ENCODE peak calls at places on chromosomes 7 and 10, in six cellular contexts. One of them, this sample, is unnamed.

GRCh38 chr10:86594535-86594934 is 59.8 kb upstream of the OPN4 start:
- DNase-seq in lower lobe of right lung: no peak
- DNase-seq in cardiac muscle cell: peak
- DNase-seq in uterus: no peak
- DNase-seq in posterior cingulate gyrus: no peak
- DNase-seq in stimulated activated CD4-positive, alpha-beta T cell treated with anti-CD3 and anti-CD28 coated beads, Interleukin-2, amount 100 ng/mL, for 24 hours: no peak
- DNase-seq in this sample: no peak

GRCh38 chr7:35565927-35566326 is 129.0 kb downstream of the HERPUD2 start:
- DNase-seq in cardiac muscle cell: peak
- DNase-seq in stimulated activated CD4-positive, alpha-beta T cell treated with anti-CD3 and anti-CD28 coated beads, Interleukin-2, amount 100 ng/mL, for 24 hours: no peak
- DNase-seq in lower lobe of right lung: no peak
- DNase-seq in uterus: no peak
- DNase-seq in posterior cingulate gyrus: no peak
- DNase-seq in this sample: no peak

GRCh38 chr7:77858278-77858677 is 59.7 kb downstream of the PHTF2 start:
- DNase-seq in lower lobe of right lung: no peak
- DNase-seq in stimulated activated CD4-positive, alpha-beta T cell treated with anti-CD3 and anti-CD28 coated beads, Interleukin-2, amount 100 ng/mL, for 24 hours: no peak
- DNase-seq in cardiac muscle cell: no peak
- DNase-seq in uterus: no peak
- DNase-seq in posterior cingulate gyrus: no peak
- DNase-seq in this sample: no peak

GRCh38 chr7:99606531-99606930 is 8.5 kb downstream of the TMEM225B start:
- DNase-seq in cardiac muscle cell: no peak
- DNase-seq in uterus: no peak
- DNase-seq in stimulated activated CD4-positive, alpha-beta T cell treated with anti-CD3 and anti-CD28 coated beads, Interleukin-2, amount 100 ng/mL, for 24 hours: no peak
- DNase-seq in posterior cingulate gyrus: no peak
- DNase-seq in lower lobe of right lung: no peak
- DNase-seq in this sample: no peak

GRCh38 chr7:134599371-134599770 is 47.3 kb upstream of the BPGM start:
- DNase-seq in stimulated activated CD4-positive, alpha-beta T cell treated with anti-CD3 and anti-CD28 coated beads, Interleukin-2, amount 100 ng/mL, for 24 hours: no peak
- DNase-seq in posterior cingulate gyrus: peak
- DNase-seq in cardiac muscle cell: peak
- DNase-seq in uterus: no peak
- DNase-seq in lower lobe of right lung: no peak
- DNase-seq in this sample: no peak

GRCh38 chr10:70682920-70683600 is 10.8 kb downstream of the ADAMTS14 start:
- DNase-seq in stimulated activated CD4-positive, alpha-beta T cell treated with anti-CD3 and anti-CD28 coated beads, Interleukin-2, amount 100 ng/mL, for 24 hours: peak
- DNase-seq in posterior cingulate gyrus: no peak
- DNase-seq in cardiac muscle cell: no peak
- DNase-seq in uterus: no peak
- DNase-seq in lower lobe of right lung: no peak
- DNase-seq in this sample: no peak

GRCh38 chr10:132251928-132252327 is 55.8 kb downstream of the STK32C start:
- DNase-seq in cardiac muscle cell: no peak
- DNase-seq in stimulated activated CD4-positive, alpha-beta T cell treated with anti-CD3 and anti-CD28 coated beads, Interleukin-2, amount 100 ng/mL, for 24 hours: no peak
- DNase-seq in lower lobe of right lung: no peak
- DNase-seq in uterus: no peak
- DNase-seq in posterior cingulate gyrus: no peak
- DNase-seq in this sample: no peak

GRCh38 chr10:32197423-32197822 is 141.2 kb upstream of the KIF5B start:
- DNase-seq in cardiac muscle cell: no peak
- DNase-seq in posterior cingulate gyrus: no peak
- DNase-seq in stimulated activated CD4-positive, alpha-beta T cell treated with anti-CD3 and anti-CD28 coated beads, Interleukin-2, amount 100 ng/mL, for 24 hours: no peak
- DNase-seq in uterus: no peak
- DNase-seq in lower lobe of right lung: no peak
- DNase-seq in this sample: no peak

GRCh38 chr7:99123571-99124033 is 20.3 kb downstream of the SMURF1 start:
- DNase-seq in posterior cingulate gyrus: no peak
- DNase-seq in lower lobe of right lung: no peak
- DNase-seq in stimulated activated CD4-positive, alpha-beta T cell treated with anti-CD3 and anti-CD28 coated beads, Interleukin-2, amount 100 ng/mL, for 24 hours: no peak
- DNase-seq in uterus: no peak
- DNase-seq in cardiac muscle cell: peak
- DNase-seq in this sample: no peak

GRCh38 chr7:102869195-102869594 is 43.6 kb upstream of the LRRC17 start:
- DNase-seq in cardiac muscle cell: no peak
- DNase-seq in posterior cingulate gyrus: no peak
- DNase-seq in uterus: no peak
- DNase-seq in stimulated activated CD4-positive, alpha-beta T cell treated with anti-CD3 and anti-CD28 coated beads, Interleukin-2, amount 100 ng/mL, for 24 hours: no peak
- DNase-seq in lower lobe of right lung: no peak
- DNase-seq in this sample: no peak

GRCh38 chr7:28089120-28089714 is 91.4 kb downstream of the JAZF1 start:
- DNase-seq in cardiac muscle cell: no peak
- DNase-seq in uterus: no peak
- DNase-seq in lower lobe of right lung: no peak
- DNase-seq in posterior cingulate gyrus: no peak
- DNase-seq in stimulated activated CD4-positive, alpha-beta T cell treated with anti-CD3 and anti-CD28 coated beads, Interleukin-2, amount 100 ng/mL, for 24 hours: no peak
- DNase-seq in this sample: no peak

GRCh38 chr7:142717453-142717852 is 31.8 kb upstream of the PRSS1 start:
- DNase-seq in posterior cingulate gyrus: no peak
- DNase-seq in uterus: no peak
- DNase-seq in lower lobe of right lung: peak
- DNase-seq in stimulated activated CD4-positive, alpha-beta T cell treated with anti-CD3 and anti-CD28 coated beads, Interleukin-2, amount 100 ng/mL, for 24 hours: no peak
- DNase-seq in cardiac muscle cell: no peak
- DNase-seq in this sample: no peak

GRCh38 chr10:21399392-21400015 is 126.0 kb downstream of the SKIDA1 start:
- DNase-seq in posterior cingulate gyrus: no peak
- DNase-seq in lower lobe of right lung: no peak
- DNase-seq in stimulated activated CD4-positive, alpha-beta T cell treated with anti-CD3 and anti-CD28 coated beads, Interleukin-2, amount 100 ng/mL, for 24 hours: no peak
- DNase-seq in cardiac muscle cell: peak
- DNase-seq in uterus: no peak
- DNase-seq in this sample: no peak

GRCh38 chr10:29810816-29811215 is 176.0 kb upstream of the SVIL start:
- DNase-seq in stimulated activated CD4-positive, alpha-beta T cell treated with anti-CD3 and anti-CD28 coated beads, Interleukin-2, amount 100 ng/mL, for 24 hours: no peak
- DNase-seq in lower lobe of right lung: no peak
- DNase-seq in cardiac muscle cell: no peak
- DNase-seq in posterior cingulate gyrus: no peak
- DNase-seq in uterus: no peak
- DNase-seq in this sample: no peak

GRCh38 chr7:117098457-117098856 is 145.2 kb downstream of the ST7 start:
- DNase-seq in lower lobe of right lung: no peak
- DNase-seq in posterior cingulate gyrus: no peak
- DNase-seq in uterus: no peak
- DNase-seq in stimulated activated CD4-positive, alpha-beta T cell treated with anti-CD3 and anti-CD28 coated beads, Interleukin-2, amount 100 ng/mL, for 24 hours: no peak
- DNase-seq in cardiac muscle cell: peak
- DNase-seq in this sample: no peak

GRCh38 chr7:103929808-103930415 is 59.5 kb downstream of the RELN start:
- DNase-seq in lower lobe of right lung: no peak
- DNase-seq in uterus: no peak
- DNase-seq in cardiac muscle cell: no peak
- DNase-seq in posterior cingulate gyrus: no peak
- DNase-seq in stimulated activated CD4-positive, alpha-beta T cell treated with anti-CD3 and anti-CD28 coated beads, Interleukin-2, amount 100 ng/mL, for 24 hours: no peak
- DNase-seq in this sample: no peak

GRCh38 chr10:131620314-131620713 is 280.5 kb upstream of the PPP2R2D start:
- DNase-seq in lower lobe of right lung: no peak
- DNase-seq in cardiac muscle cell: no peak
- DNase-seq in uterus: no peak
- DNase-seq in stimulated activated CD4-positive, alpha-beta T cell treated with anti-CD3 and anti-CD28 coated beads, Interleukin-2, amount 100 ng/mL, for 24 hours: no peak
- DNase-seq in posterior cingulate gyrus: no peak
- DNase-seq in this sample: no peak

GRCh38 chr10:26798298-26798697 is 62.5 kb downstream of the ABI1 start:
- DNase-seq in cardiac muscle cell: no peak
- DNase-seq in uterus: no peak
- DNase-seq in posterior cingulate gyrus: no peak
- DNase-seq in lower lobe of right lung: no peak
- DNase-seq in stimulated activated CD4-positive, alpha-beta T cell treated with anti-CD3 and anti-CD28 coated beads, Interleukin-2, amount 100 ng/mL, for 24 hours: no peak
- DNase-seq in this sample: no peak

GRCh38 chr10:80197972-80198591 is 7.3 kb downstream of the ANXA11 start:
- DNase-seq in uterus: no peak
- DNase-seq in cardiac muscle cell: no peak
- DNase-seq in lower lobe of right lung: peak
- DNase-seq in stimulated activated CD4-positive, alpha-beta T cell treated with anti-CD3 and anti-CD28 coated beads, Interleukin-2, amount 100 ng/mL, for 24 hours: no peak
- DNase-seq in posterior cingulate gyrus: no peak
- DNase-seq in this sample: no peak

GRCh38 chr10:100744136-100744979 is 1.0 kb upstream of the PAX2 start:
- DNase-seq in stimulated activated CD4-positive, alpha-beta T cell treated with anti-CD3 and anti-CD28 coated beads, Interleukin-2, amount 100 ng/mL, for 24 hours: peak
- DNase-seq in cardiac muscle cell: no peak
- DNase-seq in posterior cingulate gyrus: no peak
- DNase-seq in lower lobe of right lung: no peak
- DNase-seq in uterus: no peak
- DNase-seq in this sample: no peak

GRCh38 chr7:130207642-130208041 is at the start of gene SSMEM1:
- DNase-seq in posterior cingulate gyrus: no peak
- DNase-seq in lower lobe of right lung: no peak
- DNase-seq in cardiac muscle cell: peak
- DNase-seq in uterus: no peak
- DNase-seq in stimulated activated CD4-positive, alpha-beta T cell treated with anti-CD3 and anti-CD28 coated beads, Interleukin-2, amount 100 ng/mL, for 24 hours: no peak
- DNase-seq in this sample: no peak

GRCh38 chr7:95675016-95675415 is 78.7 kb upstream of the PDK4 start:
- DNase-seq in stimulated activated CD4-positive, alpha-beta T cell treated with anti-CD3 and anti-CD28 coated beads, Interleukin-2, amount 100 ng/mL, for 24 hours: no peak
- DNase-seq in lower lobe of right lung: no peak
- DNase-seq in cardiac muscle cell: no peak
- DNase-seq in uterus: no peak
- DNase-seq in posterior cingulate gyrus: no peak
- DNase-seq in this sample: no peak

GRCh38 chr7:15424468-15424867 is 137.3 kb downstream of the AGMO start:
- DNase-seq in cardiac muscle cell: no peak
- DNase-seq in uterus: no peak
- DNase-seq in posterior cingulate gyrus: no peak
- DNase-seq in lower lobe of right lung: no peak
- DNase-seq in stimulated activated CD4-positive, alpha-beta T cell treated with anti-CD3 and anti-CD28 coated beads, Interleukin-2, amount 100 ng/mL, for 24 hours: no peak
- DNase-seq in this sample: no peak

GRCh38 chr10:4051408-4052151 is 266.6 kb upstream of the KLF6 start:
- DNase-seq in lower lobe of right lung: no peak
- DNase-seq in uterus: no peak
- DNase-seq in stimulated activated CD4-positive, alpha-beta T cell treated with anti-CD3 and anti-CD28 coated beads, Interleukin-2, amount 100 ng/mL, for 24 hours: no peak
- DNase-seq in posterior cingulate gyrus: no peak
- DNase-seq in cardiac muscle cell: no peak
- DNase-seq in this sample: no peak

GRCh38 chr10:33071857-33072256 is 113.8 kb upstream of the ITGB1 start:
- DNase-seq in posterior cingulate gyrus: no peak
- DNase-seq in stimulated activated CD4-positive, alpha-beta T cell treated with anti-CD3 and anti-CD28 coated beads, Interleukin-2, amount 100 ng/mL, for 24 hours: no peak
- DNase-seq in cardiac muscle cell: no peak
- DNase-seq in uterus: no peak
- DNase-seq in lower lobe of right lung: no peak
- DNase-seq in this sample: no peak

GRCh38 chr7:121328508-121329459 is at the start of gene WNT16:
- DNase-seq in lower lobe of right lung: peak
- DNase-seq in posterior cingulate gyrus: no peak
- DNase-seq in uterus: no peak
- DNase-seq in cardiac muscle cell: no peak
- DNase-seq in stimulated activated CD4-positive, alpha-beta T cell treated with anti-CD3 and anti-CD28 coated beads, Interleukin-2, amount 100 ng/mL, for 24 hours: peak
- DNase-seq in this sample: peak

This sample was measured in activated B cell treated with CpG ODN at 0.5 μM for 24 hours.